ENCODE peak calls at places on chromosomes 1 and 21, in five cellular contexts. One of them, this sample, is unnamed.

GRCh38 chr1:113835686-113836290 is 23.5 kb upstream of the RSBN1 start:
- DNase-seq in fibroblast of villous mesenchyme: peak
- DNase-seq in lower lobe of right lung: no peak
- DNase-seq in astrocyte of the cerebellum: peak
- DNase-seq in GM23248: peak
- DNase-seq in this sample: peak

GRCh38 chr1:151720974-151721787 is at the start of gene RIIAD1:
- DNase-seq in fibroblast of villous mesenchyme: peak
- DNase-seq in lower lobe of right lung: no peak
- DNase-seq in astrocyte of the cerebellum: no peak
- DNase-seq in GM23248: peak
- DNase-seq in this sample: no peak

GRCh38 chr1:35030338-35031102 is 1.2 kb downstream of the ZMYM6 start:
- DNase-seq in fibroblast of villous mesenchyme: no peak
- DNase-seq in lower lobe of right lung: no peak
- DNase-seq in astrocyte of the cerebellum: no peak
- DNase-seq in GM23248: peak
- DNase-seq in this sample: no peak

GRCh38 chr1:193685986-193686385 is 499.6 kb upstream of the B3GALT2 start:
- DNase-seq in fibroblast of villous mesenchyme: no peak
- DNase-seq in lower lobe of right lung: no peak
- DNase-seq in astrocyte of the cerebellum: no peak
- DNase-seq in GM23248: no peak
- DNase-seq in this sample: no peak

GRCh38 chr1:217857061-217857460 is 225.9 kb downstream of the SPATA17 start:
- DNase-seq in fibroblast of villous mesenchyme: peak
- DNase-seq in lower lobe of right lung: no peak
- DNase-seq in astrocyte of the cerebellum: peak
- DNase-seq in GM23248: no peak
- DNase-seq in this sample: peak

GRCh38 chr1:30106125-30106524 is 617.3 kb downstream of the MATN1 start:
- DNase-seq in fibroblast of villous mesenchyme: peak
- DNase-seq in lower lobe of right lung: no peak
- DNase-seq in astrocyte of the cerebellum: no peak
- DNase-seq in GM23248: peak
- DNase-seq in this sample: no peak

GRCh38 chr1:208298593-208299233 is 54.5 kb upstream of the PLXNA2 start:
- DNase-seq in fibroblast of villous mesenchyme: no peak
- DNase-seq in lower lobe of right lung: peak
- DNase-seq in astrocyte of the cerebellum: no peak
- DNase-seq in GM23248: no peak
- DNase-seq in this sample: no peak

GRCh38 chr1:25481625-25482024 is 50.9 kb downstream of the MACO1 start:
- DNase-seq in fibroblast of villous mesenchyme: no peak
- DNase-seq in lower lobe of right lung: no peak
- DNase-seq in astrocyte of the cerebellum: no peak
- DNase-seq in GM23248: no peak
- DNase-seq in this sample: no peak

GRCh38 chr1:89829186-89829585 is 8.4 kb downstream of the LRRC8D start:
- DNase-seq in fibroblast of villous mesenchyme: no peak
- DNase-seq in lower lobe of right lung: no peak
- DNase-seq in astrocyte of the cerebellum: no peak
- DNase-seq in GM23248: no peak
- DNase-seq in this sample: no peak

GRCh38 chr1:51329443-51330325 is 678 bp downstream of the TTC39A start:
- DNase-seq in fibroblast of villous mesenchyme: no peak
- DNase-seq in lower lobe of right lung: peak
- DNase-seq in astrocyte of the cerebellum: no peak
- DNase-seq in GM23248: no peak
- DNase-seq in this sample: no peak

GRCh38 chr1:188715566-188715965 is 1762.1 kb downstream of the BRINP3 start:
- DNase-seq in fibroblast of villous mesenchyme: no peak
- DNase-seq in lower lobe of right lung: no peak
- DNase-seq in astrocyte of the cerebellum: no peak
- DNase-seq in GM23248: no peak
- DNase-seq in this sample: no peak

GRCh38 chr1:119924948-119925898 is 28.9 kb upstream of the ADAM30 start:
- DNase-seq in fibroblast of villous mesenchyme: no peak
- DNase-seq in lower lobe of right lung: no peak
- DNase-seq in astrocyte of the cerebellum: no peak
- DNase-seq in GM23248: no peak
- DNase-seq in this sample: no peak

GRCh38 chr1:235567812-235568444 is 63.7 kb upstream of the B3GALNT2 start:
- DNase-seq in fibroblast of villous mesenchyme: no peak
- DNase-seq in lower lobe of right lung: no peak
- DNase-seq in astrocyte of the cerebellum: no peak
- DNase-seq in GM23248: no peak
- DNase-seq in this sample: no peak

GRCh38 chr1:70333245-70333644 is 21.3 kb downstream of the ANKRD13C start:
- DNase-seq in fibroblast of villous mesenchyme: no peak
- DNase-seq in lower lobe of right lung: no peak
- DNase-seq in astrocyte of the cerebellum: no peak
- DNase-seq in GM23248: no peak
- DNase-seq in this sample: no peak

GRCh38 chr1:77416692-77417450 is 135.1 kb downstream of the AK5 start:
- DNase-seq in fibroblast of villous mesenchyme: no peak
- DNase-seq in lower lobe of right lung: no peak
- DNase-seq in astrocyte of the cerebellum: no peak
- DNase-seq in GM23248: peak
- DNase-seq in this sample: no peak

GRCh38 chr1:22128392-22128791 is 14.5 kb downstream of the WNT4 start:
- DNase-seq in fibroblast of villous mesenchyme: no peak
- DNase-seq in lower lobe of right lung: no peak
- DNase-seq in astrocyte of the cerebellum: no peak
- DNase-seq in GM23248: no peak
- DNase-seq in this sample: no peak
- H3K4me3 ChIP-seq in fibroblast of villous mesenchyme: no peak
- H3K4me3 ChIP-seq in lower lobe of right lung: no peak
- H3K4me3 ChIP-seq in astrocyte of the cerebellum: no peak
- H3K4me3 ChIP-seq in GM23248: no peak
- H3K4me3 ChIP-seq in this sample: no peak

GRCh38 chr1:201461193-201461657 is 7.8 kb downstream of the PHLDA3 start:
- DNase-seq in fibroblast of villous mesenchyme: peak
- DNase-seq in lower lobe of right lung: no peak
- DNase-seq in astrocyte of the cerebellum: peak
- DNase-seq in GM23248: peak
- DNase-seq in this sample: peak
- H3K4me3 ChIP-seq in fibroblast of villous mesenchyme: no peak
- H3K4me3 ChIP-seq in lower lobe of right lung: no peak
- H3K4me3 ChIP-seq in astrocyte of the cerebellum: no peak
- H3K4me3 ChIP-seq in GM23248: peak
- H3K4me3 ChIP-seq in this sample: no peak

GRCh38 chr21:24456358-24456757 is 1150.9 kb downstream of the MRPL39 start:
- DNase-seq in fibroblast of villous mesenchyme: no peak
- DNase-seq in lower lobe of right lung: no peak
- DNase-seq in astrocyte of the cerebellum: peak
- DNase-seq in GM23248: no peak
- DNase-seq in this sample: no peak
- H3K4me3 ChIP-seq in fibroblast of villous mesenchyme: no peak
- H3K4me3 ChIP-seq in lower lobe of right lung: no peak
- H3K4me3 ChIP-seq in astrocyte of the cerebellum: no peak
- H3K4me3 ChIP-seq in GM23248: no peak
- H3K4me3 ChIP-seq in this sample: no peak

DNA sequence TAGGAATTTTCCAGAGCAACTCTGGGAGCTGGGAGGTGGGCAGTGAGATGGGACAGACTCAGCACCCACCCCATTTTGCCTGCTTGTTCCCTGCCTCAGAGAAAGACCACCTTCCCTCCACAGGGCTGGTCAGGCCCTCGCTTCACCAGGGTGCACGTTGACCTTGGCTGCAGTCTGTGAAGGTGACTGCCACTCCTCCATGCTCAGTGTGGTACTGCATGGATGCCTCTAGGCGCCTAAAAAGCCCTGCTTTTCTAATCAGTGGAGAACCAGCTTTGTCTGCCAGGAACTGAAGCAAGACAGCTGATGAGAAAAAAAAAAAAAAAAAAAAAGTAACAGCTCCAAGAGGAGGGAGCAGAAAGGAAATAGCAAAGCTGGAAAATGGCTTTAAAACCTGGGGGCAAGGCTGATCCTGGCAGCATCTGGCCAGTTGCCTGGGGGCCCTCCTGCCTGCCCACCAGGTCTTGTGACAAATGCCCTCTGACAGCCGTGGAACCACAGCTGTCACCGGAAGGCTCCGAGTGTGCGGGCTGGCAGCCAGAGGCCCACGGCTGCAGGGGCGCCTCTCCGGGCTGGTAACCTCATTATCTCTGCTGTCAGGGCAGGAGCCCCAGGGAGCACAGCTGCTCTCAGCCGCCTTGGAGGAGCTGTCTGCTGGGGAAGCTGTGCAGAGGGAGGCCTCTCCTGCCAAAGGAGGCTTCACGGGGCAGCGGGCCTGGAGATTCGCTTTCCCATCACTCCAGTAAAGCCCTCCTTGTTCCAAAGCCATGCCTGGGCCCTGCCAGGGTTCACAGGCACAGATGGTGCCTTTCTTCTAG is 13.7 kb downstream of the KIAA1614 start:
- DNase-seq in fibroblast of villous mesenchyme: peak
- DNase-seq in lower lobe of right lung: no peak
- DNase-seq in astrocyte of the cerebellum: peak
- DNase-seq in GM23248: peak
- DNase-seq in this sample: peak
- H3K4me3 ChIP-seq in fibroblast of villous mesenchyme: no peak
- H3K4me3 ChIP-seq in lower lobe of right lung: no peak
- H3K4me3 ChIP-seq in astrocyte of the cerebellum: no peak
- H3K4me3 ChIP-seq in GM23248: no peak
- H3K4me3 ChIP-seq in this sample: no peak

GRCh38 chr1:64493864-64494263 is 23.9 kb downstream of the CACHD1 start:
- DNase-seq in fibroblast of villous mesenchyme: no peak
- DNase-seq in lower lobe of right lung: no peak
- DNase-seq in astrocyte of the cerebellum: no peak
- DNase-seq in GM23248: no peak
- DNase-seq in this sample: no peak
- H3K4me3 ChIP-seq in fibroblast of villous mesenchyme: no peak
- H3K4me3 ChIP-seq in lower lobe of right lung: no peak
- H3K4me3 ChIP-seq in astrocyte of the cerebellum: no peak
- H3K4me3 ChIP-seq in GM23248: no peak
- H3K4me3 ChIP-seq in this sample: no peak

GRCh38 chr1:47682198-47682597 is 244.4 kb downstream of the FOXD2 start:
- DNase-seq in fibroblast of villous mesenchyme: no peak
- DNase-seq in lower lobe of right lung: no peak
- DNase-seq in astrocyte of the cerebellum: no peak
- DNase-seq in GM23248: no peak
- DNase-seq in this sample: no peak

GRCh38 chr1:47683402-47683801 is 245.6 kb downstream of the FOXD2 start:
- DNase-seq in fibroblast of villous mesenchyme: no peak
- DNase-seq in lower lobe of right lung: no peak
- DNase-seq in astrocyte of the cerebellum: no peak
- DNase-seq in GM23248: no peak
- DNase-seq in this sample: no peak

GRCh38 chr1:47682786-47683350 is 245.0 kb downstream of the FOXD2 start:
- DNase-seq in fibroblast of villous mesenchyme: no peak
- DNase-seq in lower lobe of right lung: no peak
- DNase-seq in astrocyte of the cerebellum: no peak
- DNase-seq in GM23248: no peak
- DNase-seq in this sample: no peak

GRCh38 chr1:47680815-47681475 is 243.1 kb downstream of the FOXD2 start:
- DNase-seq in fibroblast of villous mesenchyme: no peak
- DNase-seq in lower lobe of right lung: no peak
- DNase-seq in astrocyte of the cerebellum: no peak
- DNase-seq in GM23248: no peak
- DNase-seq in this sample: no peak

GRCh38 chr1:47681735-47682134 is 243.9 kb downstream of the FOXD2 start:
- DNase-seq in fibroblast of villous mesenchyme: no peak
- DNase-seq in lower lobe of right lung: no peak
- DNase-seq in astrocyte of the cerebellum: no peak
- DNase-seq in GM23248: no peak
- DNase-seq in this sample: no peak
- H3K4me3 ChIP-seq in fibroblast of villous mesenchyme: no peak
- H3K4me3 ChIP-seq in lower lobe of right lung: no peak
- H3K4me3 ChIP-seq in astrocyte of the cerebellum: no peak
- H3K4me3 ChIP-seq in GM23248: no peak
- H3K4me3 ChIP-seq in this sample: no peak

DNA sequence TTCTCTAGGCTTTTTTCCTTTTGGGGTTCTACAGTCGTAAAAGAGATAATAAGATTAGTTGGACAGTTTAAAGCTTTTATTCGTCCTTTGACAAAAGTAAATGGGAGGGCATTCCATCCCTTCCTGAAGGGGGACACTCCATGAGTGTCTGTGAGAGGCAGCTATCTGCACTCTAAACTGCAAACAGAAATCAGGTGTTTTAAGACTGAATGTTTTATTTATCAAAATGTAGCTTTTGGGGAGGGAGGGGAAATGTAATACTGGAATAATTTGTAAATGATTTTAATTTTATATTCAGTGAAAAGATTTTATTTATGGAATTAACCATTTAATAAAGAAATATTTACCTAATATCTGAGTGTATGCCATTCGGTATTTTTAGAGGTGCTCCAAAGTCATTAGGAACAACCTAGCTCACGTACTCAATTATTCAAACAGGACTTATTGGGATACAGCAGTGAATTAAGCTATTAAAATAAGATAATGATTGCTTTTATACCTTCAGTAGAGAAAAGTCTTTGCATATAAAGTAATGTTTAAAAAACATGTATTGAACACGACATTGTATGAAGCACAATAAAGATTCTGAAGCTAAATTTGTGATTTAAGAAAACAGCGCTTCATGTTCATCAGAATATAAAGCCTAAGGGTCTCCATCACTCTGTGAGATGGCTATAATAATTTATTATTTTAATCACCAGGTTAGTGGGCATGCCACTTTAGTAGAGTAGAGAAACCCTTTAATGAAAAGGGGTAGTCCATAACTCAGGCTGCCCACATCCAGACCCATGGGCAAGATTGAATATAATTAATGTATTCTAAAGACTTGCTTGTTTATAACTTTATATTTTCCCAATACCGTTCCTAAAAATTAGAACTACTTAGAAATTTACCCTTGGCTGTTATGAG is 3.0 kb downstream of the CCN1 start:
- DNase-seq in fibroblast of villous mesenchyme: peak
- DNase-seq in lower lobe of right lung: no peak
- DNase-seq in astrocyte of the cerebellum: peak
- DNase-seq in GM23248: no peak
- DNase-seq in this sample: no peak
- H3K4me3 ChIP-seq in fibroblast of villous mesenchyme: peak
- H3K4me3 ChIP-seq in lower lobe of right lung: peak
- H3K4me3 ChIP-seq in astrocyte of the cerebellum: peak
- H3K4me3 ChIP-seq in GM23248: peak
- H3K4me3 ChIP-seq in this sample: peak

DNA sequence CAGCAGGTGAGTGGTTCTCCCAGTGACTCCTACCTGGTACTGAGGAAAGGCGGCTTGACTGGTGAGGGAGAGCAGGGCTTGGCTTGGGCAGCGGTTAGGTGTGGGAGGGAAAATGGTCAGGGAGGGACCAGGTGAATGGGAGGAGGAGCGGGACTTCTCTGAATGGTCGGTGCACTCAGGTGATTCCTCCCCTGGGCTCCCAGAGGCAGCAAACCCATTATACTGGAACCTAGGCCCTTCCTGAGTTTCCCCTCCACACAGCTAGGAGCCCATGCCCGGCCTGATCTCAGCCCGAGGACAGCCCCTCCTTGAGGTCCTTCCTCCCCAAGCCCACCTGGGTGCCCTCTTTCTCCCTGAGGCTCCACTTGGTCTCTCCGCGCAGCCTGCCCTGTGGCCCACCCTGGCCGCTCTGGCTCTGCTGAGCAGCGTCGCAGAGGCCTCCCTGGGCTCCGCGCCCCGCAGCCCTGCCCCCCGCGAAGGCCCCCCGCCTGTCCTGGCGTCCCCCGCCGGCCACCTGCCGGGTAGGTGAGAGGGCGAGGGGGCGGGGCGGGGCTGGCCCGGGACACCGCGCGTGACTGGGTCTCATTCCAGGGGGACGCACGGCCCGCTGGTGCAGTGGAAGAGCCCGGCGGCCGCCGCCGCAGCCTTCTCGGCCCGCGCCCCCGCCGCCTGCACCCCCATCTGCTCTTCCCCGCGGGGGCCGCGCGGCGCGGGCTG is 2.3 kb downstream of the ARTN start:
- DNase-seq in fibroblast of villous mesenchyme: no peak
- DNase-seq in lower lobe of right lung: no peak
- DNase-seq in astrocyte of the cerebellum: no peak
- DNase-seq in GM23248: no peak
- DNase-seq in this sample: no peak
- H3K4me3 ChIP-seq in fibroblast of villous mesenchyme: peak
- H3K4me3 ChIP-seq in lower lobe of right lung: peak
- H3K4me3 ChIP-seq in astrocyte of the cerebellum: peak
- H3K4me3 ChIP-seq in GM23248: peak
- H3K4me3 ChIP-seq in this sample: peak